ENCODE peak calls at places on chromosomes 4 and X, in eight cellular contexts. Y is cardiac fibroblast, Q is PC-9, C is AG10803, V is fibroblast of lung, I is transverse colon, D is BE2C, H is GM23338. L is an unnamed sample.

GRCh38 chrX:116961872-116962582 is 499.3 kb upstream of the CT83 start:
- DNase-seq in Y (peak), I (no peak), Q (no peak), D (no peak), C (peak), H (peak), V (no peak), L (no peak)

GRCh38 chrX:139930923-139931645 is 1.8 kb downstream of the ATP11C start:
- DNase-seq in Y (peak), D (peak), C (no peak), I (peak), H (peak), Q (peak), V (no peak), L (peak)

GRCh38 chr4:154741131-154741530 is 2.7 kb upstream of the LRAT start:
- DNase-seq in V (no peak), Y (no peak), H (peak), D (no peak), I (no peak), Q (no peak), C (no peak), L (no peak)

GRCh38 chrX:70755850-70756249 is 152.7 kb downstream of the TEX11 start:
- DNase-seq in D (no peak), V (no peak), H (peak), Y (no peak), C (no peak), I (no peak), Q (no peak), L (no peak)

GRCh38 chrX:121160987-121161386 is 113.6 kb downstream of the GLUD2 start:
- DNase-seq in H (no peak), C (peak), D (no peak), V (no peak), Q (no peak), Y (peak), I (no peak), L (peak)

GRCh38 chr4:138979742-138980141 is 35.8 kb upstream of the NOCT start:
- DNase-seq in H (no peak), V (no peak), Y (no peak), Q (no peak), C (no peak), D (no peak), I (no peak), L (no peak)

GRCh38 chrX:19708683-19709082 is 178.7 kb downstream of the SH3KBP1 start:
- DNase-seq in C (no peak), D (no peak), Y (no peak), I (no peak), Q (no peak), H (no peak), V (no peak), L (no peak)

GRCh38 chr4:175874290-175874689 is 62.2 kb upstream of the GPM6A start:
- DNase-seq in H (no peak), Y (no peak), I (no peak), V (no peak), C (no peak), D (no peak), Q (no peak), L (no peak)

GRCh38 chr4:23084559-23085248 is 392.0 kb downstream of the GBA3 start:
- DNase-seq in C (no peak), V (peak), Y (no peak), Q (no peak), D (no peak), I (no peak), H (peak), L (no peak)

GRCh38 chrX:135213200-135213844 is 38.5 kb upstream of the ETDA start:
- DNase-seq in Y (no peak), I (no peak), Q (no peak), D (no peak), C (no peak), V (no peak), H (no peak), L (no peak)

GRCh38 chr4:113260671-113261070 is 211.2 kb downstream of the ANK2 start:
- DNase-seq in C (peak), Q (no peak), D (no peak), V (no peak), Y (peak), I (no peak), H (no peak), L (no peak)

GRCh38 chr4:79334783-79335182 is 8.9 kb upstream of the NAA11 start:
- DNase-seq in C (no peak), H (no peak), Y (no peak), Q (no peak), D (no peak), V (no peak), I (no peak), L (no peak)

GRCh38 chr4:188534917-188535316 is 395.7 kb downstream of the TRIML1 start:
- DNase-seq in I (no peak), D (no peak), C (no peak), Y (no peak), Q (no peak), V (no peak), H (no peak), L (no peak)

GRCh38 chrX:2677764-2678163 is 13.3 kb upstream of the CD99 start:
- DNase-seq in I (peak), V (peak), Y (peak), D (no peak), Q (peak), C (peak), H (no peak), L (no peak)

GRCh38 chrX:50812995-50813842 is 775 bp downstream of the SHROOM4 start:
- DNase-seq in Q (no peak), D (peak), I (peak), H (peak), C (peak), V (peak), Y (peak), L (peak)

GRCh38 chr4:65825121-65825520 is 154.8 kb upstream of the EPHA5 start:
- DNase-seq in Q (no peak), H (no peak), D (no peak), V (no peak), I (no peak), Y (peak), C (no peak), L (no peak)

GRCh38 chrX:18873189-18873791 is 110.6 kb downstream of the PHKA2 start:
- DNase-seq in Y (peak), H (no peak), V (peak), Q (no peak), I (no peak), C (peak), D (peak), L (peak)

GRCh38 chr4:135492439-135492838 is 1290.8 kb upstream of the PABPC4L start:
- DNase-seq in Q (no peak), V (no peak), I (no peak), Y (no peak), C (no peak), H (no peak), D (peak), L (no peak)

GRCh38 chr4:790466-790820 is 35.5 kb downstream of the CPLX1 start:
- DNase-seq in Q (no peak), C (no peak), I (no peak), D (no peak), Y (no peak), H (no peak), V (no peak), L (no peak)

GRCh38 chr4:792729-793108 is 33.2 kb downstream of the CPLX1 start:
- DNase-seq in Y (no peak), I (no peak), Q (no peak), V (no peak), D (no peak), H (no peak), C (peak), L (no peak)

GRCh38 chr4:793109-793861 is 32.6 kb downstream of the CPLX1 start:
- DNase-seq in Q (no peak), H (no peak), D (no peak), Y (no peak), V (no peak), I (no peak), C (no peak), L (no peak)

GRCh38 chr4:791201-791865 is 34.6 kb downstream of the CPLX1 start:
- DNase-seq in D (no peak), H (no peak), V (no peak), C (no peak), Q (no peak), I (no peak), Y (no peak), L (no peak)

DNA sequence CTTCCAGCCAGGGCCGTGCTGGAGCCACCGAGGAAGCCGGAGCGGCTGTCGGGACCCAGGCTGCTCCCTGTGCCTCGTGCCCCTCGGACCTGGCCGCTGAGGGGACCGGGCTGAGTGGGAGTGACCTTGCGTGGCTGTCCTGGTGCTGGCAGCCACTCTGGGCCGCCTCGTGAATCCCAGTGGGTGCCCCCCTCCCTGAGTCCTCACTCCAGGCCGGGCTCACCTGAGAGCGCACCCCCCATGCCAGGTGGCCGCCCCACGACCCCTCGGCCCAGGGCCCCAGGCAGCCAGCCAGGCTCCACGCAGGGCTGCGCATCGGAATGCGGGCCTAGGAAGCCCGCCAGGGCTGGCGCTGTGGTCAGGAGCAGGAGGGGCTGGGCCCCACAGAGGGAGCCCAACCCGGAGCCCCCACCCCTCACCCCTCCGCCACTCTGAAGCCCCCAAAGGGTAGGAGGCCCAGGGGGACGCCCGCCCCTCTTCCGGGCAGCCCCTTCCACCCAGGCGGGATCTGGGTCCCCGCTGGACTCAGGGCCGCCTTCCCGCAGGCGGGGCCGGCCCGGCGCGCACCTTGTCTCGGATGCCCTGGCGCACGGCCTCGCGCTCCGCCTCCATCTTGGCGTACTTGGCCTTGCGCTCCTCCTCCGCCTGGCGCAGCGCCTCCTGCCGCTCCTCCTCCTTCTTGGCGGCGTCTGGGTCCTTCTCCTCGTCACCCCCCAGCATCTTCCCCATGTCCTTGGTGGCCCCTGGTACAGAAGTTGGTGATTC is 33.9 kb downstream of the CPLX1 start:
- DNase-seq in Y (no peak), Q (peak), H (peak), I (peak), D (no peak), V (no peak), C (peak), L (no peak)
- H3K4me3 ChIP-seq in Y (no peak), Q (no peak), H (peak), I (no peak), D (no peak), V (no peak), C (no peak), L (no peak)

GRCh38 chr4:141283563-141283962 is 62.9 kb downstream of the ZNF330 start:
- DNase-seq in Y (no peak), D (no peak), I (no peak), V (no peak), Q (no peak), C (no peak), H (no peak), L (no peak)
- H3K4me3 ChIP-seq in Y (no peak), D (no peak), I (no peak), V (no peak), Q (no peak), C (no peak), H (no peak), L (no peak)

DNA sequence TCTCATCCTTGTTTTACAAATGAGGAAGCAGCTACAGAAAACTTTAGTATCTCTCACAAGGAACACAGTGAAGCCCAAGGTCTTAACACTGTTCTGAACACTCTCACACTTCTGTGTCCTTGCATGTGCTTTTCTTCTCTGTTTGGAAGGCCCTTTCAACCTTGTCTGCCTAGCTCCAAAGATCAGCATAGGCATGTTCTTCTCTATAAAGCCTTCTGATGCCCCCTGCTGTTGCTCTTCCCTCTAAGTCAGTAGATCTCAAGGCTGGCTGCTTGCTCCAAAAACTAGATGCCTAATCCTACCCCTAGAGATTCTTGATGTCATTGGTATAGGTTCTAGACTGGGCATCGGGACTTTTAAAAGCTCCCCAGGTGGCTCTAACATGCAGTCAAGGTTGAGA is 5.9 kb downstream of the APOO start:
- DNase-seq in I (peak), Q (peak), C (peak), V (peak), H (peak), D (peak), Y (peak), L (peak)
- H3K4me3 ChIP-seq in I (no peak), Q (no peak), C (no peak), V (no peak), H (no peak), D (no peak), Y (no peak), L (no peak)

GRCh38 chr4:26023191-26023972 is 109.4 kb downstream of the SMIM20 start:
- DNase-seq in I (no peak), H (no peak), D (no peak), C (peak), Y (peak), Q (no peak), V (no peak), L (no peak)

GRCh38 chr4:26021417-26022345 is 107.7 kb downstream of the SMIM20 start:
- DNase-seq in C (peak), D (no peak), Y (peak), I (no peak), H (no peak), Q (peak), V (peak), L (no peak)

GRCh38 chr4:26020896-26021295 is 106.9 kb downstream of the SMIM20 start:
- DNase-seq in H (no peak), Y (peak), V (peak), C (peak), Q (peak), I (no peak), D (no peak), L (no peak)

GRCh38 chr4:26024079-26024478 is 110.1 kb downstream of the SMIM20 start:
- DNase-seq in I (no peak), Y (no peak), H (no peak), D (no peak), C (no peak), Q (no peak), V (no peak), L (no peak)

DNA sequence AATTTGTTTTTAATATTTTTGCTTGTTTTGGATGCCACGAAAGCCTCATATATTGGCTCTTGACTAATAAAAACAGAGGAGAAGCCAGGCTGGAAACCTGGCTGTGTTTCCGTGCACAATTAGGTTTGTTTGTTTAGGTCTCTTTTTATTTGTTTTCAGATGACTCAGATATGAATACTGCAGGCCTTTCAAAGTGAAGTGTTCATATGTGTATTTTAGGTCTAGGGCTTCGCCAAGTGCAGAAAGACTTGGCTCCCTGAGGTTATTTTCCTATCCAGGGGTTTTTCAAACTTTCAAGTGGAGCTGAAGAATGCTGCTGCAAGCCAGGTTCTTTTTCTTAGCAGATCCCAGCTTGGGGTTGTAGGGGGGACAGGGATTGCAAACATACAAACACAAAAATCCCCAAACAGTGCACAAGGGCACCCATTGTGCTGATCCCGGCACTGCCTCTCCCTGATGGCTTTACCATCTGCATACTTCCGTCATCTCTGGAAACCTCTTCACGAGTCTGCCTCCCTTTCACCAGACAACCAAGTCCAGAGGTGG is 108.4 kb downstream of the SMIM20 start:
- DNase-seq in Y (peak), D (no peak), I (no peak), C (peak), V (peak), Q (no peak), H (no peak), L (no peak)
- H3K4me3 ChIP-seq in Y (no peak), D (no peak), I (no peak), C (no peak), V (peak), Q (peak), H (no peak), L (no peak)

GRCh38 chr4:187149229-187149628 is 425.6 kb upstream of the FAT1 start:
- DNase-seq in H (no peak), V (no peak), Q (no peak), Y (no peak), C (no peak), I (no peak), D (no peak), L (no peak)
- H3K4me3 ChIP-seq in H (no peak), V (no peak), Q (no peak), Y (no peak), C (no peak), I (no peak), D (no peak), L (no peak)

L was measured in cardiac muscle cell.